ENCODE peak calls at places on chromosomes 12 and 14, in five cellular contexts. T is HFFc6, N is testis, E is ovary, X is AG09319. U is an unnamed sample.

GRCh38 chr12:75900781-75901254 is 130.8 kb downstream of the PHLDA1 start:
- DNase-seq in E (no peak), X (no peak), T (no peak), N (no peak), U (no peak)

GRCh38 chr14:100371773-100372172 is 48.6 kb downstream of the SLC25A47 start:
- DNase-seq in T (no peak), X (no peak), E (no peak), N (no peak), U (no peak)

GRCh38 chr14:103194256-103195045 is 71.2 kb downstream of the TNFAIP2 start:
- DNase-seq in E (no peak), N (no peak), X (peak), T (peak), U (peak)

GRCh38 chr14:67426161-67426560 is 14.2 kb upstream of the PLEK2 start:
- DNase-seq in N (peak), E (no peak), X (no peak), T (no peak), U (no peak)

GRCh38 chr14:102777711-102778615 is 714 bp downstream of the TRAF3 start:
- DNase-seq in X (no peak), N (no peak), E (no peak), T (peak), U (no peak)

GRCh38 chr12:122282066-122282465 is 15.8 kb upstream of the VPS33A start:
- DNase-seq in T (peak), N (no peak), E (no peak), X (peak), U (no peak)

GRCh38 chr12:61991663-61992062 is 268.5 kb upstream of the USP15 start:
- DNase-seq in X (no peak), N (no peak), E (no peak), T (no peak), U (no peak)

GRCh38 chr12:27592548-27592947 is 68.5 kb downstream of the PPFIBP1 start:
- DNase-seq in E (peak), N (no peak), T (peak), X (no peak), U (no peak)

GRCh38 chr14:37122288-37122687 is 50.1 kb downstream of the SLC25A21 start:
- DNase-seq in T (peak), E (no peak), N (no peak), X (no peak), U (peak)

GRCh38 chr14:70641548-70642312 is at the start of gene TTC9:
- DNase-seq in E (no peak), X (no peak), T (no peak), N (no peak), U (no peak)

GRCh38 chr14:94933411-94933964 is 163.6 kb upstream of the GSC start:
- DNase-seq in E (no peak), T (no peak), X (no peak), N (no peak), U (no peak)

GRCh38 chr12:6167327-6168280 is 32.6 kb upstream of the CD9 start:
- DNase-seq in E (peak), X (peak), N (no peak), T (peak), U (peak)

GRCh38 chr12:13250416-13250815 is 53.9 kb downstream of the EMP1 start:
- DNase-seq in T (peak), X (no peak), N (no peak), E (no peak), U (peak)

DNA sequence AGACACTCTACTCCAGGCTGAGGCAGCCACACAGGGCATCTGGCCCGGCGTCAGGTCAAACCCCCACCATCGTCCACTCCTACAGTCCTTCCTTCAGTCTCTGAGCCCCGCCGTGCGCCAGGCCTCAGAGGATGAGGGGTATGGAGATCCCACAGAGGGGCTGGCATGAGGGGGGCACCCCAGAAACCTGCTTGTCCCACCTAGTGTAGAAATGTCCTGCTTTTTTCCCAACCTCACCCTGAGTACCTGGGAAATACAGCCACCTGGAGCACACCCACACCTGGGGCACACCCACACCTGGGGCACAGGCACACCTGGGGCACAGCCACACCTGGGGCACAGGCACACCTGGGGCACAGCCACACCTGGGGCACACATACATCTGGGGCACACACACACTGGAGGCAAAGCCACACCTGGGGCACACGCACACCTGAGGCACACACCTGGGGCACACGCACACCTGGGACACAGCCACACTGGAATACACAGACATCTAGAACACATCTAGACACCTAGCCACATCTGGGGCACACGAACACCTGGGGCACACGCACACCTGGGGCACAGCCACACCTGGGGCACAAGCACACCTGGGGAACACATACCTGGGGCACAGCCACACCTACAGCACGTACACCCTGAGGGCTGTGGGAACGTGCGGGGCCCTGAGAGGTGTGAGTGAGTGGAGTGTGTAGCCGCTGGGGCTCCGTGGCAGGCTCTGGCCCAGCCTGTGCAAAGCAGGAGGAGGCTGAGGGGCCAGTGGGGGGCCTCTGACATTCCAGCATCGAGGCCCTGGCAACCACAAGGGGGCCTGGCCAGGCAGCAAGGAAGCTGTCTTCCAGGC is 18.4 kb downstream of the AKT1 start:
- DNase-seq in N (no peak), T (no peak), X (no peak), E (no peak), U (no peak)
- TF ChIP-seq CTCF in N (no peak), T (peak), X (no peak), E (no peak), U (no peak)

DNA sequence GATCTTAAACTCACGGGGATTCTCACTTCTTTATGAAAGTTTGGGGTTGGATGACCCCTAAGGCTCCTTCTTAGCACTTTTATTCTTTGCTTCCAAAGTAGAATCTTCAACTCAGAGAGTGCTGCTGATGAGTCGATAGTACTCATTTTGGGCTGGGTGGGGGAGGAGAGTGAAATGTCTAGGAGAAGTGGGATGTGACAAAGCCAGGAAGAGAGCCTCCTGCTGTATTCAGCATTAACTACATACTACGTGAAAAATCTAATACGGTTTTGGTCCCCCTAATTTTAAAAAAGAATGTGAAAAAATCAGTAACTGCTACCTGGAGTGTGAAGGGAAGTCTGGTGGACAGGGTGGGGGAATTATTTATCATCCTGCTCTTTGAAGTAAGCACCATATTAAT is 148.3 kb downstream of the SAMD4A start:
- DNase-seq in N (no peak), X (no peak), E (no peak), T (no peak), U (no peak)
- TF ChIP-seq CTCF in N (no peak), X (peak), E (no peak), T (peak), U (peak)

DNA sequence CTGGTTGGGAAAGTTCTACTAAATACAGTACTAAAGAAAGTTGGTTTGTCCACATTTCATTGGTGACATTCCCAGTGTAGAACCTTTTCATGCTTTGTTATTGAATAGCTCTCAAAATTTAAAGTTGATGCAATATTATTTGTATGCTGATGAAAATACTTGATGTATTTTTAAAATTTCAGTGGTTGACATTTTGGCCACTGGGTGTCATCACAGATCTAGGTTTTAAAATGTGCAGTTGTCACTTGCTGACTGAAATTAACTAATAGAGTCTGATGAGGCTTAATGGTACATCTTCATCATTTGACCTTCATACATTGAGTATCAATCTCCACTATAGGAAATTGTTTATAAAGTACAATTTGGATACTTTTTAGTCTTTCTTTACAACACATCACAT is 37.1 kb downstream of the CMAS start:
- DNase-seq in E (peak), X (peak), T (peak), N (no peak), U (no peak)
- TF ChIP-seq CTCF in E (no peak), X (peak), T (peak), N (peak), U (peak)

DNA sequence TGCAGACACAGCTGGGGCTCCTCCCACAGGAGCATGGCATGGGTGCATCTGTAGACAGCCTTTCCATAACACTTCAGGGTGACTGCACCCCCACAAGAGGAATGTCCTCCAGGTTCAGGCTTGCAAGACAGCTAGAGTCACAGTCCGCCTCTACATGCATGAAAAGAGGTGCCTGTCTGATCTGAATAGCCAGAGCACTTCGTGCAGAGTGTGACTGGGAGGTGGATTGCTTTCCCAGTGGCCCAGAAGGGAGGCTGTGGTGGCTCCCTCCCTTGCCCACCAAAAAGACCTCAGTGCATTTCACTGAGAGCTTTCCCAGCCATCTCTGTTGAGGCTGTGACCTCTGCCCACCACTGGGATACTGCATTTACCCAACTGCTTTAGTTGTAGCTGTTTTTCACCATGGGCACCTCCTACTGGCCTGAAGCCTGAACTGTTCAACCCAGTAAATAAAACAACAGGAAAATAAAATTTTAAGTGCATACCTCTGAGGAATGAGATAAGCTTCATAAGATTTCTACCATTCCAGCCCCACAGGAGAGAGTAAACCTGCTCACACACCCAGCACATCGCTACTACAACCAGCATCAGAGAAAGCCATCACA is 14.1 kb downstream of the CEP128 start:
- DNase-seq in T (no peak), N (no peak), E (no peak), X (no peak), U (no peak)
- TF ChIP-seq CTCF in T (peak), N (no peak), E (no peak), X (no peak), U (peak)

GRCh38 chr12:128534906-128535305 is 267.9 kb downstream of the TMEM132C start:
- DNase-seq in T (no peak), X (no peak), N (no peak), E (no peak), U (no peak)

GRCh38 chr12:128531153-128531552 is 264.2 kb downstream of the TMEM132C start:
- DNase-seq in X (no peak), T (no peak), E (no peak), N (no peak), U (no peak)
- TF ChIP-seq CTCF in X (no peak), T (no peak), E (no peak), N (no peak), U (no peak)

GRCh38 chr14:104226421-104227385 is 88.3 kb downstream of the KIF26A start:
- DNase-seq in X (no peak), T (no peak), N (no peak), E (no peak), U (no peak)

GRCh38 chr14:104222396-104223036 is 84.1 kb downstream of the KIF26A start:
- DNase-seq in X (no peak), T (no peak), N (no peak), E (no peak), U (no peak)

GRCh38 chr14:104223101-104223809 is 84.9 kb downstream of the KIF26A start:
- DNase-seq in N (peak), E (peak), X (no peak), T (no peak), U (no peak)

GRCh38 chr14:104223810-104224515 is 85.6 kb downstream of the KIF26A start:
- DNase-seq in E (no peak), X (no peak), T (no peak), N (no peak), U (no peak)

DNA sequence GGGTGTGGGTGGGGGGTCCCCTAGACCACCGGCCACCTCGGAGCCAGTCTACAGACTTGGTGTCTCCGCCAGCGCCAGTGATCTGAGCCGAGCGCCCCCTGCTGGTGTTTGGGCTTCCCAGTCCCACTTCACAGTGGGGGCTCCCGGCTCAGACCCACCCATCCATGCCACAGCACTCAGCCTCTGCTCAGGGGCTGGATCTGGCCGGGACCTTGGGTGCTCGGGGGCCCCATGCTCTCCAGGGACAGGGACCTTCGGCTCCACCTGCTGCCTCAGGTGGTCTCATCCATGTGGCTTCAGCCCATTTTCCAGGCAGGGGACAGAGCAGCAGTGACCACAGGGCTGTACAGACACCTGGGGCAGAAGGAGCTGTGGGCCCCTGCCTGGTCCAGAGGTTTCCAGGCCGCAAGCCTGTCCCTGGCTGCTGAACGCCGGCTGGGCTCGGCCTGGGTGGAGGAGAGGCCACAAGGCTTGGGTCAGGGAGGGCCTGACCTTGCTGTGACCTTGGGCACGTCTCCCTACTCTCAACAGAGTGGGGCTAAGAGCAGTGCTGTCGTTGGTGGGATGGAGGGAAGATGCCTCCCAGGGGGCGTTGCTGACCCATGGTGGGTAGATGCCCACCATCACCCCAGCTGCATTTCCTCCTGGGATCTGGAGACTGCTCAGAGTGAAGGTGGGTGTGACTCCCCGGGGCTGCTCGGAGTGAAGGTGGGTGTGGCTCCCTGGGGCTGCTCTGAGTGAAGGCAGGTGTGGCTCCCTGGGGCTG is 86.3 kb downstream of the KIF26A start:
- DNase-seq in E (peak), X (no peak), T (no peak), N (peak), U (no peak)
- TF ChIP-seq CTCF in E (no peak), X (no peak), T (peak), N (peak), U (peak)

GRCh38 chr14:69536976-69537375 is 37.7 kb downstream of the CCDC177 start:
- DNase-seq in E (no peak), X (no peak), T (no peak), N (no peak), U (no peak)

GRCh38 chr14:69532561-69533335 is 41.9 kb downstream of the CCDC177 start:
- DNase-seq in E (no peak), T (no peak), N (no peak), X (no peak), U (no peak)

GRCh38 chr14:69538766-69539165 is 35.9 kb downstream of the CCDC177 start:
- DNase-seq in N (no peak), X (no peak), T (no peak), E (no peak), U (no peak)

GRCh38 chr14:69531135-69531534 is 43.5 kb downstream of the CCDC177 start:
- DNase-seq in T (no peak), N (no peak), X (no peak), E (no peak), U (no peak)

DNA sequence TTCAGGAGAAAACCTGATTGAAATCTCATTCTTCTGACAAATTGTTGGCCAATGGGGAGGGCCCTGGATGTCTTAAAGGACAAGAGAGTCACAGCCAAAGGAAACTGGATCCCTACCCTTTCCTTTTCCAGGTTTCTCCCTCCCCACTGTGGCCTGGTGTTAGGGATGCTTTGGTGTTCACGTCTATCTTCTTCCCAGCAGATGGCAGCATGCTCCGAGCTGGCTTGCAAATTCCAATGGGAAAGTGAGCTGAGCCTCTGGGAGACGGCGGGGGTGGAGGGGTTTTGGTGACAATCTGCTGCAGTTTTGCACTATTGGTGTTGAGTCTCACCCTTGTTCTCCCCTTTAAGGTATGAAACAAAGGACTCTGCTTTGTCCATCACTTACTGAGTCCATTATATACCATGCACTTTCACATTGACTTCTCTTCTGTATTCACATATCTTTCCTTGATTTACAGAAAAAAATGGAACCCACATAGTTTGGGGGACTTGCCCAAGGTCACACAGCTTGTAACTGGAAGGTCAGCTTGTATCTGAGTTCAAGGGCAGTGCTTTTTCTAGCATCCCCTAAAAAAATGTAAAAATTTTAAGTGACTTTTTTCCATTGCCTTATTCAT is 39.3 kb downstream of the CCDC177 start:
- DNase-seq in T (peak), X (peak), N (peak), E (peak), U (no peak)
- TF ChIP-seq CTCF in T (peak), X (peak), N (no peak), E (no peak), U (peak)

GRCh38 chr12:1696800-1697199 is 5.9 kb downstream of the ADIPOR2 start:
- DNase-seq in T (no peak), X (no peak), N (no peak), E (no peak), U (no peak)

GRCh38 chr12:1697253-1697652 is 6.4 kb downstream of the ADIPOR2 start:
- DNase-seq in T (no peak), E (no peak), N (no peak), X (no peak), U (no peak)

GRCh38 chr12:1702708-1703107 is 11.8 kb downstream of the ADIPOR2 start:
- DNase-seq in E (no peak), T (no peak), X (no peak), N (no peak), U (no peak)

GRCh38 chr12:1695836-1696670 is 5.2 kb downstream of the ADIPOR2 start:
- DNase-seq in E (no peak), X (no peak), T (peak), N (no peak), U (no peak)

GRCh38 chr12:1698638-1699214 is 7.9 kb downstream of the ADIPOR2 start:
- DNase-seq in N (no peak), X (no peak), T (no peak), E (no peak), U (no peak)
- TF ChIP-seq CTCF in N (no peak), X (no peak), T (no peak), E (no peak), U (no peak)

U was measured in epithelial cell of proximal tubule.